ENCODE peak calls at places on chromosomes 2 and 18, in five cellular contexts. One of them, this sample, is unnamed.

GRCh38 chr2:190744041-190744440 is 95.2 kb downstream of the NAB1 start:
- ATAC-seq in Panc1: no peak
- ATAC-seq in GM12878: no peak
- ATAC-seq in HepG2: peak; percentile 69
- ATAC-seq in HCT116: no peak
- ATAC-seq in this sample: no peak

GRCh38 chr2:29700560-29700959 is 220.8 kb downstream of the ALK start:
- ATAC-seq in Panc1: no peak
- ATAC-seq in GM12878: no peak
- ATAC-seq in HepG2: no peak
- ATAC-seq in HCT116: no peak
- ATAC-seq in this sample: no peak

GRCh38 chr18:26574958-26575864 is 26.9 kb upstream of the KCTD1 start:
- ATAC-seq in Panc1: peak; percentile 79
- ATAC-seq in GM12878: peak; percentile 48
- ATAC-seq in HepG2: peak; percentile 90
- ATAC-seq in HCT116: peak; percentile 67
- ATAC-seq in this sample: peak; percentile 22

GRCh38 chr2:178859760-178860159 is 52.5 kb upstream of the TTN start:
- ATAC-seq in Panc1: no peak
- ATAC-seq in GM12878: no peak
- ATAC-seq in HepG2: no peak
- ATAC-seq in HCT116: no peak
- ATAC-seq in this sample: no peak

GRCh38 chr2:98777710-98778109 is 46.8 kb upstream of the MGAT4A start:
- ATAC-seq in Panc1: no peak
- ATAC-seq in GM12878: no peak
- ATAC-seq in HepG2: no peak
- ATAC-seq in HCT116: no peak
- ATAC-seq in this sample: no peak

GRCh38 chr2:234741976-234742375 is 209.8 kb upstream of the SH3BP4 start:
- ATAC-seq in Panc1: no peak
- ATAC-seq in GM12878: no peak
- ATAC-seq in HepG2: no peak
- ATAC-seq in HCT116: no peak
- ATAC-seq in this sample: no peak

GRCh38 chr18:58243401-58243800 is 199.4 kb downstream of the NEDD4L start:
- ATAC-seq in Panc1: no peak
- ATAC-seq in GM12878: no peak
- ATAC-seq in HepG2: no peak
- ATAC-seq in HCT116: no peak
- ATAC-seq in this sample: no peak

GRCh38 chr2:126307740-126308139 is 348.2 kb upstream of the GYPC start:
- ATAC-seq in Panc1: no peak
- ATAC-seq in GM12878: no peak
- ATAC-seq in HepG2: no peak
- ATAC-seq in HCT116: no peak
- ATAC-seq in this sample: no peak

GRCh38 chr2:113851640-113852039 is 38.2 kb upstream of the ACTR3 start:
- ATAC-seq in Panc1: no peak
- ATAC-seq in GM12878: no peak
- ATAC-seq in HepG2: no peak
- ATAC-seq in HCT116: no peak
- ATAC-seq in this sample: no peak

GRCh38 chr2:20182241-20182931 is 42.5 kb downstream of the SDC1 start:
- ATAC-seq in Panc1: peak; percentile 59
- ATAC-seq in GM12878: no peak
- ATAC-seq in HepG2: no peak
- ATAC-seq in HCT116: no peak
- ATAC-seq in this sample: no peak

GRCh38 chr18:78510636-78511035 is 469.0 kb upstream of the SALL3 start:
- ATAC-seq in Panc1: no peak
- ATAC-seq in GM12878: no peak
- ATAC-seq in HepG2: no peak
- ATAC-seq in HCT116: no peak
- ATAC-seq in this sample: no peak

GRCh38 chr2:31322376-31322775 is 88.4 kb downstream of the EHD3 start:
- ATAC-seq in Panc1: no peak
- ATAC-seq in GM12878: no peak
- ATAC-seq in HepG2: no peak
- ATAC-seq in HCT116: no peak
- ATAC-seq in this sample: no peak

GRCh38 chr18:7307586-7307985 is 76.7 kb downstream of the LRRC30 start:
- ATAC-seq in Panc1: no peak
- ATAC-seq in GM12878: no peak
- ATAC-seq in HepG2: no peak
- ATAC-seq in HCT116: no peak
- ATAC-seq in this sample: no peak

GRCh38 chr2:201633862-201634261 is 9.4 kb downstream of the TMEM237 start:
- ATAC-seq in Panc1: no peak
- ATAC-seq in GM12878: no peak
- ATAC-seq in HepG2: no peak
- ATAC-seq in HCT116: no peak
- ATAC-seq in this sample: no peak

GRCh38 chr2:112644155-112644932 is 1.4 kb upstream of the SLC20A1 start:
- ATAC-seq in Panc1: peak; percentile 17
- ATAC-seq in GM12878: no peak
- ATAC-seq in HepG2: peak; percentile 59
- ATAC-seq in HCT116: peak; percentile 31
- ATAC-seq in this sample: no peak

GRCh38 chr18:59885579-59886163 is 14.1 kb upstream of the PMAIP1 start:
- ATAC-seq in Panc1: no peak
- ATAC-seq in GM12878: peak; percentile 86
- ATAC-seq in HepG2: no peak
- ATAC-seq in HCT116: no peak
- ATAC-seq in this sample: no peak

GRCh38 chr2:118738524-118739308 is 108.7 kb downstream of the EN1 start:
- ATAC-seq in Panc1: peak; percentile 87
- ATAC-seq in GM12878: no peak
- ATAC-seq in HepG2: no peak
- ATAC-seq in HCT116: peak; percentile 98
- ATAC-seq in this sample: peak; percentile 81

GRCh38 chr2:1731512-1731962 is 12.8 kb downstream of the PXDN start:
- ATAC-seq in Panc1: no peak
- ATAC-seq in GM12878: no peak
- ATAC-seq in HepG2: no peak
- ATAC-seq in HCT116: no peak
- ATAC-seq in this sample: peak; percentile 44

GRCh38 chr2:39380525-39381150 is 56.4 kb downstream of the MAP4K3 start:
- ATAC-seq in Panc1: no peak
- ATAC-seq in GM12878: no peak
- ATAC-seq in HepG2: peak; percentile 26
- ATAC-seq in HCT116: no peak
- ATAC-seq in this sample: peak; percentile 19

GRCh38 chr18:48982269-48982668 is 31.5 kb upstream of the SMAD7 start:
- ATAC-seq in Panc1: no peak
- ATAC-seq in GM12878: no peak
- ATAC-seq in HepG2: peak; percentile 20
- ATAC-seq in HCT116: no peak
- ATAC-seq in this sample: no peak

GRCh38 chr2:10572693-10573092 is 117.1 kb downstream of the NOL10 start:
- ATAC-seq in Panc1: no peak
- ATAC-seq in GM12878: no peak
- ATAC-seq in HepG2: no peak
- ATAC-seq in HCT116: no peak
- ATAC-seq in this sample: no peak

GRCh38 chr18:35027206-35027605 is 14.0 kb upstream of the MAPRE2 start:
- ATAC-seq in Panc1: no peak
- ATAC-seq in GM12878: no peak
- ATAC-seq in HepG2: no peak
- ATAC-seq in HCT116: no peak
- ATAC-seq in this sample: no peak

GRCh38 chr2:240989451-240990265 is 8.8 kb upstream of the SNED1 start:
- ATAC-seq in Panc1: peak; percentile 81
- ATAC-seq in GM12878: peak; percentile 88
- ATAC-seq in HepG2: peak; percentile 86
- ATAC-seq in HCT116: peak; percentile 87
- ATAC-seq in this sample: no peak

GRCh38 chr2:186554850-186555785 is 34.7 kb upstream of the ITGAV start:
- ATAC-seq in Panc1: peak; percentile 93
- ATAC-seq in GM12878: no peak
- ATAC-seq in HepG2: no peak
- ATAC-seq in HCT116: peak; percentile 38
- ATAC-seq in this sample: no peak

GRCh38 chr2:7012141-7012809 is 95.1 kb downstream of the RNF144A start:
- ATAC-seq in Panc1: no peak
- ATAC-seq in GM12878: no peak
- ATAC-seq in HepG2: no peak
- ATAC-seq in HCT116: no peak
- ATAC-seq in this sample: no peak

GRCh38 chr2:237315170-237315880 is 98.6 kb downstream of the COL6A3 start:
- ATAC-seq in Panc1: no peak
- ATAC-seq in GM12878: no peak
- ATAC-seq in HepG2: peak; percentile 93
- ATAC-seq in HCT116: no peak
- ATAC-seq in this sample: peak; percentile 92

GRCh38 chr2:107558295-107558694 is 268.4 kb upstream of the RGPD4 start:
- ATAC-seq in Panc1: no peak
- ATAC-seq in GM12878: no peak
- ATAC-seq in HepG2: no peak
- ATAC-seq in HCT116: no peak
- ATAC-seq in this sample: no peak

DNA sequence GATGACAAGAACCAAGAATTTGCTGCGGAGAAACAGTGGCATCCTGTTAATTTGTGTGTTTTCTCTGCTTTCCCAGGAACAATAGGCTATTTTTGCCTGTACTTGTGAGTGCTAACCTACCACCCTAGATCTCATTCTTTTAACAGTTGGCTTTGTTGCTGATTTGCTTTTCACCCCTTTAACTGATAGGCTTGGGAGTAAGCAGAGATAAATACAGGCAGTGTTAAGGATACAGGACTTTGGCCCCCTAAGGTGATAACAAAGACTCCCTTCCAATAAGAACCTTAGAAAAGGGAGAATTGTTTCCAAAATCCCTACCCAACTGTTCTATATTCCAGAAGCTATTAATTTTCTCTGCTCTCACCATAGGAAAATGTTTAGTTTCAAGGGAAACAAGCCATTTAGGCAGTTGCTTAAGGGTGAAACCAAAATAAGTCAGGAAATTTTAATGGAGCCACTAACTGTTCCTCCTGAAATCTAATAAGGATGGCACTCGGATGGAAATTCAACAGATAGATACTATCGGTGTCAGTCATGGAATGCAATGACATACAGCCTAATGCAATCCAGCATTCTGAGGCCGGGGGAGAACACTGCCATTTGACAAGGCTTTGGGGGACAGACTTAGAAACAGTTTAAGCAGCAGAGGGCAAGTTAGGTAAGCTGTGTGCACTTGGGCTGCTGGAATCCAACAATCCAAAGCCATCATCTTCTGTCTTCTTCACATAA is 238.8 kb downstream of the RNF152 start:
- ATAC-seq in Panc1: no peak
- ATAC-seq in GM12878: no peak
- ATAC-seq in HepG2: no peak
- ATAC-seq in HCT116: no peak
- ATAC-seq in this sample: no peak
- TF ChIP-seq POLR2AphosphoS5 in Panc1: no peak
- TF ChIP-seq POLR2AphosphoS5 in GM12878: no peak
- TF ChIP-seq POLR2AphosphoS5 in HepG2: no peak
- TF ChIP-seq POLR2AphosphoS5 in HCT116: no peak
- TF ChIP-seq POLR2AphosphoS5 in this sample: no peak

GRCh38 chr18:710418-711300 is 1.8 kb downstream of the ENOSF1 start:
- ATAC-seq in Panc1: no peak
- ATAC-seq in GM12878: no peak
- ATAC-seq in HepG2: no peak
- ATAC-seq in HCT116: no peak
- ATAC-seq in this sample: no peak
- TF ChIP-seq POLR2AphosphoS5 in Panc1: no peak
- TF ChIP-seq POLR2AphosphoS5 in GM12878: no peak
- TF ChIP-seq POLR2AphosphoS5 in HepG2: no peak
- TF ChIP-seq POLR2AphosphoS5 in HCT116: no peak
- TF ChIP-seq POLR2AphosphoS5 in this sample: no peak

GRCh38 chr18:13587001-13587400 is 139.4 kb downstream of the FAM210A start:
- ATAC-seq in Panc1: no peak
- ATAC-seq in GM12878: peak; percentile 59
- ATAC-seq in HepG2: no peak
- ATAC-seq in HCT116: no peak
- ATAC-seq in this sample: no peak

GRCh38 chr18:13582283-13582682 is 144.1 kb downstream of the FAM210A start:
- ATAC-seq in Panc1: no peak
- ATAC-seq in GM12878: no peak
- ATAC-seq in HepG2: no peak
- ATAC-seq in HCT116: no peak
- ATAC-seq in this sample: no peak

GRCh38 chr18:13585379-13586153 is 140.8 kb downstream of the FAM210A start:
- ATAC-seq in Panc1: no peak
- ATAC-seq in GM12878: peak; percentile 66
- ATAC-seq in HepG2: no peak
- ATAC-seq in HCT116: no peak
- ATAC-seq in this sample: no peak

GRCh38 chr18:13583567-13584245 is 142.7 kb downstream of the FAM210A start:
- ATAC-seq in Panc1: no peak
- ATAC-seq in GM12878: no peak
- ATAC-seq in HepG2: no peak
- ATAC-seq in HCT116: no peak
- ATAC-seq in this sample: no peak

GRCh38 chr18:13584826-13585225 is 141.5 kb downstream of the FAM210A start:
- ATAC-seq in Panc1: no peak
- ATAC-seq in GM12878: no peak
- ATAC-seq in HepG2: no peak
- ATAC-seq in HCT116: no peak
- ATAC-seq in this sample: no peak
- TF ChIP-seq POLR2AphosphoS5 in Panc1: no peak
- TF ChIP-seq POLR2AphosphoS5 in GM12878: no peak
- TF ChIP-seq POLR2AphosphoS5 in HepG2: no peak
- TF ChIP-seq POLR2AphosphoS5 in HCT116: no peak
- TF ChIP-seq POLR2AphosphoS5 in this sample: no peak

GRCh38 chr2:66850406-66850805 is 415.5 kb downstream of the MEIS1 start:
- ATAC-seq in Panc1: no peak
- ATAC-seq in GM12878: no peak
- ATAC-seq in HepG2: no peak
- ATAC-seq in HCT116: no peak
- ATAC-seq in this sample: no peak

GRCh38 chr2:66853585-66853984 is 418.7 kb downstream of the MEIS1 start:
- ATAC-seq in Panc1: no peak
- ATAC-seq in GM12878: no peak
- ATAC-seq in HepG2: no peak
- ATAC-seq in HCT116: no peak
- ATAC-seq in this sample: peak; percentile 29

GRCh38 chr2:66849128-66849527 is 414.2 kb downstream of the MEIS1 start:
- ATAC-seq in Panc1: no peak
- ATAC-seq in GM12878: no peak
- ATAC-seq in HepG2: no peak
- ATAC-seq in HCT116: no peak
- ATAC-seq in this sample: no peak

GRCh38 chr2:66854304-66854703 is 419.4 kb downstream of the MEIS1 start:
- ATAC-seq in Panc1: no peak
- ATAC-seq in GM12878: no peak
- ATAC-seq in HepG2: no peak
- ATAC-seq in HCT116: no peak
- ATAC-seq in this sample: no peak

DNA sequence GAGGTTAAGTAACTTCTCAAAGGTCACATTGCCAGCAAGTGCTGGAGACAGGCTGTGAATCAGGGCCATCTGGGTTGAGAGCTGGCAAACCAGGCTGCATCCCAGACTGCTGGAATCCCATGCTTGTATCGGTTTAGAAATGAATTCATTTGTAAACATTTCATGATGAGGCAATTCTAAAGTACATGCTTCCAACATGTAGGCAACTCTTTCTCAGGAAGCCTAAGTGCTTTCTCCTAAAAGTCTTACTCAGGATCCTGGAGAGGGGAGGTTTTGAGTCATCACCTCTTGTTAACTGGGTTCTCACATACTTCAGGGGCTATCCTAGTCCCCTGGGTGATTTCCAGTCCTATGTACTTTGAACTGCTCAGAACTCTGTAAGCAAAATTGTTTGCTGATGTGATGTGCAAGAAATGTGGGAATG is 416.5 kb downstream of the MEIS1 start:
- ATAC-seq in Panc1: no peak
- ATAC-seq in GM12878: no peak
- ATAC-seq in HepG2: peak; percentile 82
- ATAC-seq in HCT116: no peak
- ATAC-seq in this sample: peak; percentile 68
- TF ChIP-seq POLR2AphosphoS5 in Panc1: no peak
- TF ChIP-seq POLR2AphosphoS5 in GM12878: no peak
- TF ChIP-seq POLR2AphosphoS5 in HepG2: no peak
- TF ChIP-seq POLR2AphosphoS5 in HCT116: no peak
- TF ChIP-seq POLR2AphosphoS5 in this sample: peak; percentile 88

This sample was measured in gastroesophageal sphincter.